ENCODE peak calls at places on chromosomes 12 and 14, in eight cellular contexts. S is MM.1S, M is GM23248, C is fibroblast of lung, U is PC-3, T is GM23338, E is GM12878, Y is mammary epithelial cell. X is an unnamed sample. For H4K20me1, the result is how much of the 10 kb centered on the place peaks cover.

GRCh38 chr14:55877942-55878341 is 240.3 kb upstream of the PELI2 start:
- DNase-seq in S (no peak), M (peak), C (peak), U (no peak), T (no peak), E (no peak), Y (no peak), X (no peak)

GRCh38 chr12:30614031-30614430 is 81.6 kb downstream of the IPO8 start:
- DNase-seq in S (no peak), M (no peak), C (no peak), U (no peak), T (no peak), E (no peak), Y (peak), X (no peak)

GRCh38 chr14:59020382-59020781 is 168.1 kb upstream of the DAAM1 start:
- DNase-seq in S (no peak), M (peak), C (peak), U (peak), T (peak), E (no peak), Y (peak), X (no peak)

GRCh38 chr14:29039171-29039570 is 272.6 kb downstream of the FOXG1 start:
- DNase-seq in S (no peak), M (peak), C (peak), U (peak), T (peak), E (no peak), Y (no peak), X (no peak)

GRCh38 chr14:29926701-29927595 is 699 bp downstream of the PRKD1 start:
- DNase-seq in S (peak), M (peak), C (peak), U (peak), T (peak), E (no peak), Y (peak), X (no peak)

GRCh38 chr12:121061831-121062230 is 22.8 kb upstream of the OASL start:
- DNase-seq in S (no peak), M (peak), C (no peak), U (peak), T (no peak), E (no peak), Y (no peak), X (no peak)

GRCh38 chr14:86055512-86055911 is 525.6 kb downstream of the FLRT2 start:
- DNase-seq in S (no peak), M (no peak), C (peak), U (peak), T (peak), E (no peak), Y (no peak), X (no peak)

GRCh38 chr12:50400104-50400637 is 514 bp upstream of the LARP4 start:
- DNase-seq in S (peak), M (no peak), C (no peak), U (peak), T (no peak), E (no peak), Y (no peak), X (no peak)

GRCh38 chr12:117032593-117033381 is 66.4 kb downstream of the TESC start:
- DNase-seq in S (no peak), M (peak), C (peak), U (no peak), T (peak), E (no peak), Y (no peak), X (no peak)

GRCh38 chr12:93191461-93191860 is 186.3 kb upstream of the NUDT4 start:
- DNase-seq in S (no peak), M (peak), C (no peak), U (no peak), T (no peak), E (no peak), Y (no peak), X (no peak)

GRCh38 chr12:121190523-121191031 is 19.4 kb upstream of the P2RX4 start:
- DNase-seq in S (no peak), M (peak), C (peak), U (peak), T (peak), E (no peak), Y (peak), X (no peak)

GRCh38 chr14:104390941-104391901 is 188.3 kb upstream of the C14orf180 start:
- DNase-seq in S (no peak), M (no peak), C (no peak), U (no peak), T (no peak), E (no peak), Y (no peak), X (no peak)

GRCh38 chr12:52197371-52198231 is 5.8 kb upstream of the KRT80 start:
- DNase-seq in S (no peak), M (peak), C (no peak), U (no peak), T (no peak), E (no peak), Y (no peak), X (no peak)

GRCh38 chr12:18676112-18676511 is 61.7 kb downstream of the PLCZ1 start:
- DNase-seq in S (no peak), M (no peak), C (no peak), U (peak), T (no peak), E (no peak), Y (no peak), X (no peak)

GRCh38 chr12:130576286-130576933 is 139.7 kb downstream of the RIMBP2 start:
- DNase-seq in S (no peak), M (no peak), C (no peak), U (no peak), T (no peak), E (no peak), Y (no peak), X (no peak)

GRCh38 chr14:30330452-30330851 is 228.5 kb upstream of the G2E3 start:
- DNase-seq in S (no peak), M (peak), C (no peak), U (peak), T (peak), E (no peak), Y (peak), X (no peak)

GRCh38 chr12:116594325-116595038 is 35.3 kb downstream of the MAP1LC3B2 start:
- DNase-seq in S (no peak), M (no peak), C (no peak), U (no peak), T (no peak), E (no peak), Y (no peak), X (peak)

GRCh38 chr14:67620217-67620789 is 583 bp downstream of the ARG2 start:
- DNase-seq in S (no peak), M (peak), C (no peak), U (peak), T (peak), E (no peak), Y (peak), X (no peak)

GRCh38 chr14:96038558-96038919 is 623 bp upstream of the C14orf132 start:
- DNase-seq in S (no peak), M (no peak), C (no peak), U (no peak), T (peak), E (no peak), Y (peak), X (no peak)

GRCh38 chr14:96038920-96039632 is at the start of gene C14orf132:
- DNase-seq in S (peak), M (peak), C (peak), U (no peak), T (peak), E (no peak), Y (peak), X (no peak)

GRCh38 chr14:96040836-96041371 is 1.7 kb downstream of the C14orf132 start:
- DNase-seq in S (no peak), M (peak), C (peak), U (no peak), T (no peak), E (no peak), Y (no peak), X (no peak)

GRCh38 chr14:96039633-96040311 is 610 bp downstream of the C14orf132 start:
- DNase-seq in S (no peak), M (peak), C (peak), U (no peak), T (peak), E (no peak), Y (no peak), X (no peak)

DNA sequence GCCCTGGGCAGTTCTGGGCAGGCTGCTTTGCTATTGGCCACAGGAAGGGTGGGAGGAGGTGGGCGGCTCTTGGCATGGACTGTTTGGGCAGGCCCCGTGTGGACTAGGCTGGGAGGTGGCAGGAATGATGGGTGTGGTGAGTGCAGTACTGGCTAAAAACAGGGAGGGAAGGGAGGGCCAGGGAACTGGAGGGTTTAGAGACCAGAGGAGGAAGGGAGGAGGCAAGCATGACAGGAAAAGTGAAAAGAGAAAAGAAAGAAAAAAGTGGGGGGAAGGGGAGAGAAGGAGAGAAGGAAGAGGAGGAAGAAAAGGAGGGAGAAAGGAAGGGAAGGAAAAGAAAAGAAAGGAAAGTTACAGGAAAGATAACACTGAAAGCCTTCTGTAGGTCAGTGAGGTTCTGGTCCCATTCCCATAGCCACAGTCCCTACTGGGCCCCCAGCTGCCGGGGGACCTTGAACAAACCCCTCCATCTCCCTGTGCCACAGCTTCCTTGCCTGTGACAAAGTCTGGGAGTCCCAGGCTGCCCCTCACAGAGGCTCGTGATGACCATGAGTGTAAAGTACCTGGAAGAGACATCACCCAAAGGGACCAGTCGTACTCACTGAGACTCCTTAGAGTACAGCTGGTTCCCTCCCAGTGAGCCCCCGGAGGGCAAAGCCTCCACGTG is 1.1 kb upstream of the C14orf132 start:
- DNase-seq in S (no peak), M (peak), C (peak), U (no peak), T (peak), E (no peak), Y (peak), X (no peak)
- H3K4me3 ChIP-seq in S (no peak), M (no peak), C (no peak), U (no peak), T (peak), E (no peak), Y (no peak), X (no peak)

DNA sequence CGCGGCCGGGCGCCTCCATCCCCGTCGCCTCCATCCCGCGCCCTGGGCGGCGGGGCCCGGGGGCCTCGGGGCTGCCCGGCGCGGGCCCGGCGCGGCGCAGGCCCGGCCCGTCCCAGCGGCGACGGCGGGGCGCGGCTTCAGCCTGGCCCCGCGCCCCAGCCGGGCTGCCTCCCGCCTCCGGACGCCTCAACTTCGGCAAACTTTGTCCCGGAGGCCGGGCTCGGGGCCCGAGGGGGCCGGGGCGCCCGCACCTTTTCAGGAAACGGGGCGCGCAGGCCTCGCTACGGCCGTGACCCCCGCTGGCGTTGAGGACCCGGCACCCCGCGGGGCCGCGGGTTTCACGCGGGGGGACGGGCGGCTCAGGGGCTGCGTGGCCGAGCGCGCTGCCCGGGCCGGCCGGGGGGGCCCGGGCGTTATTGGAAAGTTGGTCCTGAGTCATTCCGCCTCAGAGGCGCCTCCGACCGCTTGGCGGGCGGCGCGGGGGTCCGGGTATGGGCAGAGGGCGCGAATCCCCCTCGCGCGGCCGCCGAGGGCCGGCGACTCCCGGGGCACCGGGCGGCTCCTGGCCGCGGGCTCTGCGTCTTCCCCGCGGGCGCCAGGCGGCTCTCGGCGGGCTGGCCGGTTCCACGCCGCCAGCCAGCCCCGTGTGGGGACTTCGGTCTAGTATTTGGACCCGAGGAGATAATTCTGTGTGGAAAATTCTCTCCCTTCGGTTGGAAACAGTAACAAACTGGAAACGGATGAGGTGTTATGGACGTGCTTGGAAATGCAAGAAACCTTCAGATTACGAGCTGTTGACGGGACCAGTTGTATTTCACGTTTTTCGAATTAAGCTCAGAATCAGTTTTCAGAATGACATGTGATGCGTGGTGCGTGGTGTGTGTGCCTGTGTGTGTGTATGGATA is 714 bp downstream of the TRAF3 start:
- DNase-seq in S (peak), M (peak), C (peak), U (peak), T (peak), E (no peak), Y (peak), X (peak)
- TF ChIP-seq EZH2 in S (no peak), M (no peak), C (no peak), U (no peak), T (no peak), E (no peak), Y (no peak), X (no peak)

DNA sequence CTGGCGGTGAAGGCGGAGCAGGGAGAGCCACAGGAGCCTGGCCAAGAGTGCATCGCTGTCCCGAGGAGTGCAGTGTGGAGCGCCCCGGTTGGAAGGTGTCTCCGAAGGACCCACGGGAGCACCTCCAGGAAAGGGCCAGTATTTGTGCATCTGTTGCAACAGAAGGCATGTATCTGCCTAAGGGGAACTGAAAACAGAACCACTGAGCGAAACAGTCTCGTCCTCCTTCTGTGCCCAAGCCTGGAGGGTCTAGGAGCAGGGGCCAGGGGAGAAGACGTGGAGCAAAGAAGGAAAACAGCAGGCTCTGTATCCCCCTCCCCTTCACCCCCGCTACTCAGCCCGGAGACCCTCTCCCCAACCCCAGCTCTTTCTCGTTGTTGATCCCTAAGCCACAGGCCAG is 5.3 kb upstream of the LRRC10 start:
- DNase-seq in S (no peak), M (no peak), C (no peak), U (no peak), T (no peak), E (no peak), Y (no peak), X (no peak)
- H4K20me1 ChIP-seq in S (under half), M (under half), C (under half), U (under half), T (under half), E (under half), Y (under half), X (under half)

DNA sequence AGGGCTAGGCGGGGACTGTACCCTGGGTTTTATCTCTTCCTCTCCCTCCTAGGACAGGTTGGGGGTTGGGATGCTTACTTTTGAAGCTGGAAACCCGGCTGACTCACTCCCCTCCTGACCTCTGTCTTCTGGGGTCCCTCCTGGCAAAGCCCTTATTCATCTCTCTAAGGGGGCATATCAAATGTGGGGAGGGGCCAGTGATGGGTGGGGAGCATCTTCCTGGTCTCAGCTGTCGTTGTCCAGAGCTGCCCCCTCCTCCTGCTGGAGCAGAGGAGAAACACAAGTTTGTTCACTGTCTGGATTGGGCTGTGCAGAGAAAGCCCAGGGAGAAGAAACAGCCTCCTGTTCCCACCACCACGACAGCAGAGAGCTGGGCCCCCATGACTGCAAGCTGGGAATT is 85.8 kb downstream of the TNFAIP2 start:
- DNase-seq in S (no peak), M (peak), C (no peak), U (no peak), T (no peak), E (no peak), Y (no peak), X (no peak)
- H3K4me3 ChIP-seq in S (no peak), M (peak), C (peak), U (no peak), T (no peak), E (no peak), Y (no peak), X (no peak)

DNA sequence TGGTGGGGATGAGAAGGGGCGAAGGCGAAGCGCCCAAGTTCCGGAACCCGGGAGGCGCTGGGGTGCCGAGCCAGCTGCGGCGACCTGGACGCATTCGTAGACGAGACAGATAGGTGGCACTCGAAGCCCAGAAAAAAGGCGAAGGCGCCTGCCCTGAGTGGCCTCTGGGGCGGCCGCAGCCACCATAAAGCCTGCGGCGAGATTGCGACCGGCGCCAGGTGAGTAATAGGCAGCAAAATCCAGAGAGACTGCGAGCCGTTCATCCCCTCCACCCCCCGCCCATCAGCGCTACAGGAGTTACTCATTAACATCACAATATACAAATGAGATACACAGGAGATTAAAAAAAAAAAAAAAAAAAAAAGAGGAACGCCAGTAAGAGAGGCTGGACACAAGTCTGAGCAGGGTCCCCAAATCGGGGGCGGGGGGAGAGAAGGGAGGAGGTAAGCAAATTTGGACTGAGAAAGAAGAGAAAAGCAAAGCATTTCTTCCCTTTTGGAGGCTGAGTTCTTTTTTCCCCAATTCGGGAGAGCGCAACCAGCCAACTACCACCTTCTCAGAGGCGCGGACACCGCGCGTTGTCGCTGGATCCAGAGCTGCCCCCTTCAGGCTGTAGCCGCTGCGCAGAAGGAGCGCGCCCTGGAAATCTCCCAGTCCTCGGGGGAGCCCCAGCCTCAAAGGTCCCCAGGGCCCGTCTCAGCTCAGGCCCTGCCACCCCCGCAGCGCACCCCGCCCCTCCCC is 15.7 kb downstream of the TBX3 start:
- DNase-seq in S (peak), M (peak), C (peak), U (peak), T (peak), E (no peak), Y (peak), X (no peak)
- TF ChIP-seq EZH2 in S (no peak), M (no peak), C (no peak), U (no peak), T (peak), E (peak), Y (no peak), X (no peak)

DNA sequence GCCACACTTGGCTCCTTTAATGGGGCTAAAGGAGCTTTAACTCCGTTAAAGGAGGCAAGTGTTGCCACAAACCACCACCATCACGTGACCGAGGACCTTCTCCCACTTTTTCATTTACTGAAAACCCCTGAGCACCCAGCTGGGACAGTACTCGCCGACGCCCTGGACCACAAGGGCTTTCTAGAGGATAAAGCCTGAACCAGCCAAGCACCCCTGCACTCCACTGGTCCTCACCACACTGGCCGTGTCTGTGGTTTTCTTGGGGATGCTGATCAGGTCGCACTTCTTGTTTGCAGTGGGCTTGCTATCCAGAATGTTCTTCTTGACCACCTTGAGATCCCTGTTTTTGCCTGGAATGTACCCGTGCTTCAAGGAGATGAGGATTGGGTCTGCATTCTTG is 14.7 kb upstream of the SELPLG start:
- DNase-seq in S (no peak), M (no peak), C (no peak), U (no peak), T (no peak), E (no peak), Y (no peak), X (no peak)
- H4K20me1 ChIP-seq in S (under half), M (under half), C (under half), U (under half), T (under half), E (under half), Y (under half), X (under half)